ENCODE peak calls at places on chromosomes 16 and 17, in six cellular contexts. N is stimulated activated CD8-positive, alpha-beta memory T cell treated with anti-CD3 and anti-CD28 coated beads, Interleukin-4, amount 100 ng/mL, for 4 hours; D is activated CD4-positive, alpha-beta T cell treated with anti-CD3 and anti-CD28 coated beads for 24 hours; M is stimulated activated CD4-positive, alpha-beta T cell treated with anti-CD3 and anti-CD28 coated beads, Interleukin-12 subunit alpha, Interleukin-12 subunit beta, amount 100 ng/mL, for 4 hours; Q is ovary; P is C1 segment of cervical spinal cord. X is an unnamed sample.

GRCh38 chr17:19652595-19652994 is 4.0 kb downstream of the ALDH3A2 start:
- DNase-seq in N (no peak), D (no peak), M (no peak), Q (no peak), P (no peak), X (no peak)

GRCh38 chr17:58756246-58757161 is 850 bp downstream of the PPM1E start:
- DNase-seq in N (no peak), D (no peak), M (peak; percentile 10), Q (no peak), P (no peak), X (no peak)

GRCh38 chr17:82298538-82299421 is 18.6 kb downstream of the CD7 start:
- DNase-seq in N (no peak), D (no peak), M (no peak), Q (no peak), P (no peak), X (no peak)

GRCh38 chr17:75853410-75853809 is 1.7 kb downstream of the WBP2 start:
- DNase-seq in N (no peak), D (no peak), M (no peak), Q (no peak), P (no peak), X (peak; percentile 82)

GRCh38 chr16:65068151-65068740 is 53.6 kb downstream of the CDH11 start:
- DNase-seq in N (no peak), D (no peak), M (no peak), Q (no peak), P (no peak), X (peak; percentile 88)

GRCh38 chr16:28298511-28298878 is 6.2 kb downstream of the SBK1 start:
- DNase-seq in N (no peak), D (no peak), M (no peak), Q (no peak), P (no peak), X (no peak)

GRCh38 chr16:12271006-12271405 is 294.5 kb downstream of the SNX29 start:
- DNase-seq in N (no peak), D (no peak), M (no peak), Q (no peak), P (no peak), X (peak; percentile 14)

GRCh38 chr16:47571049-47571448 is 109.9 kb downstream of the PHKB start:
- DNase-seq in N (no peak), D (no peak), M (no peak), Q (no peak), P (no peak), X (no peak)

GRCh38 chr17:69523252-69523861 is 108.9 kb downstream of the MAP2K6 start:
- DNase-seq in N (no peak), D (no peak), M (no peak), Q (no peak), P (no peak), X (peak; percentile 58)

GRCh38 chr16:5504028-5504758 is 406.6 kb upstream of the EEF2KMT start:
- DNase-seq in N (no peak), D (no peak), M (no peak), Q (no peak), P (no peak), X (no peak)

GRCh38 chr17:37067555-37068111 is 118.9 kb downstream of the AATF start:
- DNase-seq in N (no peak), D (no peak), M (no peak), Q (peak; percentile 43), P (no peak), X (peak; percentile 87)

GRCh38 chr17:43449470-43450202 is 34.1 kb upstream of the DHX8 start:
- DNase-seq in N (no peak), D (no peak), M (no peak), Q (no peak), P (no peak), X (peak; percentile 68)